ENCODE peak calls at places on chromosomes 4 and X, in five cellular contexts. R is transverse colon, P is MM.1S, I is HepG2, E is stomach. T is an unnamed sample.

GRCh38 chr4:61877893-61878292 is 677.8 kb downstream of the ADGRL3 start:
- DNase-seq in R (no peak), P (no peak), I (no peak), E (no peak), T (no peak)

GRCh38 chrX:102085706-102086105 is 39.8 kb upstream of the TCEAL2 start:
- DNase-seq in R (no peak), P (no peak), I (no peak), E (no peak), T (no peak)

GRCh38 chrX:155819966-155820491 is 61.1 kb upstream of the VAMP7 start:
- DNase-seq in R (peak; percentile 65), P (peak; percentile 66), I (peak; percentile 49), E (peak; percentile 63), T (peak; percentile 64)

GRCh38 chrX:22389544-22390243 is 117.0 kb downstream of the CBLL2 start:
- DNase-seq in R (no peak), P (no peak), I (no peak), E (no peak), T (no peak)

GRCh38 chrX:151488677-151489076 is 74.8 kb upstream of the PASD1 start:
- DNase-seq in R (no peak), P (no peak), I (peak; percentile 3), E (no peak), T (peak; percentile 21)

GRCh38 chr4:152197211-152197610 is 338.7 kb downstream of the FBXW7 start:
- DNase-seq in R (no peak), P (no peak), I (no peak), E (no peak), T (no peak)

GRCh38 chrX:13598877-13599276 is 29.5 kb downstream of the EGFL6 start:
- DNase-seq in R (no peak), P (no peak), I (no peak), E (no peak), T (no peak)

GRCh38 chr4:3317656-3318211 is 24.9 kb downstream of the RGS12 start:
- DNase-seq in R (no peak), P (no peak), I (no peak), E (peak; percentile 15), T (peak; percentile 4)

GRCh38 chrX:16975233-16975632 is 28.8 kb downstream of the REPS2 start:
- DNase-seq in R (no peak), P (peak; percentile 28), I (no peak), E (no peak), T (no peak)

GRCh38 chr4:15702941-15703403 is at the start of gene BST1:
- DNase-seq in R (peak; percentile 81), P (no peak), I (no peak), E (peak; percentile 64), T (peak; percentile 43)

GRCh38 chrX:27995611-27996010 is 14.4 kb upstream of the DCAF8L1 start:
- DNase-seq in R (no peak), P (no peak), I (no peak), E (no peak), T (no peak)

GRCh38 chr4:181971973-181972372 is 271.2 kb upstream of the TENM3 start:
- DNase-seq in R (no peak), P (no peak), I (no peak), E (no peak), T (peak; percentile 42)

GRCh38 chrX:109886122-109886761 is 116.7 kb upstream of the TMEM164 start:
- DNase-seq in R (peak; percentile 26), P (peak; percentile 53), I (peak; percentile 31), E (peak; percentile 52), T (peak; percentile 26)

GRCh38 chrX:70901465-70901864 is 7.0 kb downstream of the TEX11 start:
- DNase-seq in R (no peak), P (no peak), I (no peak), E (no peak), T (no peak)

GRCh38 chr4:100728861-100729260 is 211.0 kb upstream of the EMCN start:
- DNase-seq in R (no peak), P (no peak), I (no peak), E (no peak), T (no peak)

GRCh38 chr4:62133498-62133897 is 933.4 kb downstream of the ADGRL3 start:
- DNase-seq in R (no peak), P (no peak), I (no peak), E (no peak), T (no peak)

GRCh38 chr4:18033111-18034085 is 11.8 kb upstream of the LCORL start:
- DNase-seq in R (no peak), P (no peak), I (no peak), E (no peak), T (no peak)

GRCh38 chrX:103585421-103586313 is at the start of gene TCEAL4:
- DNase-seq in R (peak; percentile 68), P (peak; percentile 37), I (no peak), E (peak; percentile 63), T (peak; percentile 56)

GRCh38 chrX:69095260-69095659 is 70.0 kb downstream of the PJA1 start:
- DNase-seq in R (no peak), P (no peak), I (no peak), E (no peak), T (no peak)

GRCh38 chr4:128288689-128289106 is 1.1 kb upstream of the PGRMC2 start:
- DNase-seq in R (peak; percentile 30), P (peak; percentile 48), I (no peak), E (peak; percentile 34), T (no peak)

GRCh38 chr4:105978684-105979296 is 83.5 kb downstream of the NPNT start:
- DNase-seq in R (no peak), P (no peak), I (no peak), E (no peak), T (peak; percentile 72)

GRCh38 chr4:112284166-112284565 is 1.5 kb downstream of the TIFA start:
- DNase-seq in R (no peak), P (no peak), I (no peak), E (no peak), T (no peak)

GRCh38 chr4:16598241-16599224 is 299.9 kb downstream of the LDB2 start:
- DNase-seq in R (no peak), P (no peak), I (peak; percentile 2), E (no peak), T (no peak)

GRCh38 chr4:128229458-128229805 is 58.2 kb downstream of the PGRMC2 start:
- DNase-seq in R (no peak), P (no peak), I (no peak), E (no peak), T (no peak)

GRCh38 chrX:10165580-10166247 is 8.9 kb downstream of the CLCN4 start:
- DNase-seq in R (no peak), P (no peak), I (no peak), E (peak; percentile 38), T (no peak)

GRCh38 chrX:78092296-78092695 is 11.8 kb upstream of the PGK1 start:
- DNase-seq in R (no peak), P (peak; percentile 22), I (peak; percentile 12), E (no peak), T (peak; percentile 19)

GRCh38 chrX:1244164-1245076 is 24.2 kb upstream of the CSF2RA start:
- DNase-seq in R (no peak), P (peak; percentile 24), I (no peak), E (no peak), T (no peak)

GRCh38 chr4:102612824-102613366 is 111.7 kb downstream of the NFKB1 start:
- DNase-seq in R (no peak), P (peak; percentile 81), I (no peak), E (no peak), T (no peak)

GRCh38 chr4:153241295-153241694 is 37.1 kb downstream of the TRIM2 start:
- DNase-seq in R (no peak), P (no peak), I (no peak), E (no peak), T (no peak)

GRCh38 chr4:153243464-153243863 is 39.2 kb downstream of the TRIM2 start:
- DNase-seq in R (no peak), P (no peak), I (no peak), E (no peak), T (no peak)

GRCh38 chr4:153242848-153243324 is 38.6 kb downstream of the TRIM2 start:
- DNase-seq in R (no peak), P (no peak), I (no peak), E (no peak), T (no peak)

GRCh38 chr4:153244969-153245368 is 40.7 kb downstream of the TRIM2 start:
- DNase-seq in R (no peak), P (no peak), I (no peak), E (peak; percentile 44), T (no peak)

GRCh38 chr4:153241970-153242847 is 38.0 kb downstream of the TRIM2 start:
- DNase-seq in R (no peak), P (no peak), I (peak; percentile 40), E (no peak), T (no peak)
- H3K4me1 ChIP-seq in R (peaks cover 46% of the 10 kb centered on the region), P (no peaks in the 10 kb centered on the region), I (peaks cover 30% of the 10 kb centered on the region), E (peaks cover 60% of the 10 kb centered on the region), T (no peaks in the 10 kb centered on the region)

GRCh38 chrX:106168107-106168506 is at the start of gene PWWP3B:
- DNase-seq in R (peak; percentile 23), P (no peak), I (no peak), E (peak; percentile 65), T (no peak)
- H3K4me3 ChIP-seq in R (no peak within 1 kb of the TSS), P (no peak within 1 kb of the TSS), I (no peak within 1 kb of the TSS), E (peak within 1 kb of the TSS; percentile 26), T (no peak within 1 kb of the TSS)

GRCh38 chr4:82043081-82043808 is 330.5 kb downstream of the HNRNPD start:
- DNase-seq in R (peak; percentile 19), P (no peak), I (peak; percentile 81), E (peak; percentile 46), T (no peak)

GRCh38 chr4:82042042-82042441 is 331.7 kb downstream of the HNRNPD start:
- DNase-seq in R (no peak), P (no peak), I (no peak), E (no peak), T (no peak)

GRCh38 chr4:82044141-82044993 is 329.4 kb downstream of the HNRNPD start:
- DNase-seq in R (peak; percentile 38), P (no peak), I (no peak), E (peak; percentile 66), T (peak; percentile 53)

GRCh38 chr4:82045267-82045666 is 328.5 kb downstream of the HNRNPD start:
- DNase-seq in R (no peak), P (no peak), I (no peak), E (no peak), T (no peak)

DNA sequence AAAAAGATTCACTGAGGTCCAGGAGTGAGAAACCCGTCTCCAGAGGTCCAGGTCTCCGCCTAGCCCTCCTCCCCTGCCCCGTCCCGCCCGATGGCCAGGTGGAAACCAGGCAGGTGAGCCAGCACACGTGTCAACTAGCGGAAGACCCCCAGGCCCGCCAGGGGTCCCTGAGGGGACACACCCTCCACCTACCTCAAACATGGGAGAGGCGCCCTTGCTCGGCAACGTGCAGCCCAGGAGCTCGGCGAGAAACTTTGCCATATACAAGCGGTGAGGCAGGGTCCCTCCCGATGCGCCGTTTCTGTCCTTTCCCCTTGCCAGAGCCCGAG is 330.0 kb downstream of the HNRNPD start:
- DNase-seq in R (no peak), P (no peak), I (no peak), E (no peak), T (no peak)
- H3K27me3 ChIP-seq in R (peaks cover 59% of the 10 kb centered on the region), P (peaks cover 6% of the 10 kb centered on the region), I (peaks cover 4% of the 10 kb centered on the region), E (peaks cover 3% of the 10 kb centered on the region), T (peaks cover 46% of the 10 kb centered on the region)

DNA sequence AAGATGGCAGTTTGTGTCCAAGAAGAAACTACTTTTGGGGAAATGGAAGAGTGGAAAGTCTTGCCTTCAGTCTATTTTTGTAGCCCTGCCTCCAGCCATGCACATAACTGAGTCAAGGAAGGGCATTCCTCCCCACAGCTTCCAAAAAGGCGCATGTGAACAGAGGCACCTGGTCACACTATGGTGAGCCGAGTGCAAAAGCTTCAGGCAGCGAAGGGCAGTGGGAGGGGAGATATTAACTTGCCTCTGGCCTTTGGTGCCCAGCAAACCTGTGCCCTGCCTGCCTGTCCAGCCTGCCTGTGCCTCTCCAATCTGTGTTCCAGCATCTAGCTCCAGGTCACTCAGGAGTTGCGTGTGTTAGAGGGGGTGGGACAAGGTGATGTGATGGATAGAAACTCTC is 163.8 kb downstream of the SMIM20 start:
- DNase-seq in R (no peak), P (no peak), I (no peak), E (no peak), T (no peak)
- H3K4me1 ChIP-seq in R (no peaks in the 10 kb centered on the region), P (no peaks in the 10 kb centered on the region), I (no peaks in the 10 kb centered on the region), E (peaks cover 26% of the 10 kb centered on the region), T (no peaks in the 10 kb centered on the region)